ENCODE peak calls at places on chromosome 10, in four cellular contexts. H is fibroblast of mammary gland; Q is effector CD4-positive, alpha-beta T cell; U is cardiac muscle cell. C is an unnamed sample.

GRCh38 chr10:124597677-124598165 is 136.1 kb downstream of the LHPP start:
- DNase-seq in H (no peak), Q (no peak), U (no peak), C (no peak)

GRCh38 chr10:74223755-74224530 is 72.9 kb downstream of the ADK start:
- DNase-seq in H (peak; percentile 62), Q (no peak), U (no peak), C (no peak)

GRCh38 chr10:4279649-4280048 is 494.6 kb upstream of the KLF6 start:
- DNase-seq in H (peak; percentile 57), Q (no peak), U (no peak), C (no peak)

GRCh38 chr10:99964791-99965190 is 45.0 kb downstream of the DNMBP start:
- DNase-seq in H (peak; percentile 61), Q (no peak), U (no peak), C (no peak)

GRCh38 chr10:384538-385305 is 249.5 kb downstream of the ZMYND11 start:
- DNase-seq in H (no peak), Q (no peak), U (no peak), C (no peak)

GRCh38 chr10:125727436-125727835 is 7.9 kb downstream of the EDRF1 start:
- DNase-seq in H (no peak), Q (no peak), U (no peak), C (no peak)

GRCh38 chr10:12579954-12580858 is 230.9 kb downstream of the CAMK1D start:
- DNase-seq in H (peak; percentile 16), Q (no peak), U (no peak), C (no peak)

GRCh38 chr10:7409732-7410168 is 1.1 kb downstream of the SFMBT2 start:
- DNase-seq in H (peak; percentile 4), Q (no peak), U (no peak), C (no peak)

GRCh38 chr10:125021686-125022374 is 79.9 kb downstream of the ZRANB1 start:
- DNase-seq in H (no peak), Q (no peak), U (no peak), C (no peak)

GRCh38 chr10:125484035-125484732 is 198.8 kb downstream of the TEX36 start:
- DNase-seq in H (no peak), Q (no peak), U (no peak), C (no peak)

GRCh38 chr10:84352251-84352842 is 24.0 kb downstream of the CCSER2 start:
- DNase-seq in H (peak; percentile 71), Q (peak; percentile 58), U (peak; percentile 67), C (no peak)

C was measured in AG09319.